ENCODE peak calls at places on chromosome 18, in four cellular contexts. E is NCI-H460, V is GM12865, Y is left ventricle myocardium inferior. Q is an unnamed sample.

GRCh38 chr18:77108821-77109692 is 23.5 kb downstream of the MBP start:
- DNase-seq in Y (no peak), E (no peak), V (no peak), Q (no peak)

GRCh38 chr18:62450175-62450545 is 72.7 kb upstream of the ZCCHC2 start:
- DNase-seq in E (no peak), V (no peak), Y (no peak), Q (no peak)

GRCh38 chr18:3088044-3088443 is 75.1 kb upstream of the LPIN2 start:
- DNase-seq in E (no peak), V (no peak), Y (no peak), Q (no peak)

GRCh38 chr18:25062720-25063119 is 289.2 kb downstream of the ZNF521 start:
- DNase-seq in E (no peak), Y (no peak), V (no peak), Q (no peak)

GRCh38 chr18:13611616-13612110 is 114.7 kb downstream of the FAM210A start:
- DNase-seq in V (no peak), Y (peak), E (no peak), Q (no peak)

GRCh38 chr18:58868440-58868839 is 3.8 kb downstream of the ZNF532 start:
- DNase-seq in E (no peak), Y (no peak), V (no peak), Q (no peak)

GRCh38 chr18:54742654-54743053 is 85.6 kb upstream of the RAB27B start:
- DNase-seq in E (no peak), V (no peak), Y (peak), Q (no peak)

GRCh38 chr18:37452697-37453385 is 112.8 kb downstream of the CELF4 start:
- DNase-seq in V (no peak), E (no peak), Y (no peak), Q (no peak)

GRCh38 chr18:45169610-45170009 is 445.7 kb upstream of the SLC14A2 start:
- DNase-seq in V (no peak), Y (no peak), E (peak), Q (no peak)

GRCh38 chr18:48419268-48420022 is 10.3 kb upstream of the ZBTB7C start:
- DNase-seq in V (no peak), Y (no peak), E (no peak), Q (no peak)

Q was measured in GM06990.